ENCODE peak calls at places on chromosomes 2 and 18, in nine cellular contexts. U, M, B, Z, O, G, I, E and A are unnamed samples.

GRCh38 chr2:1472350-1472749 is 59.1 kb downstream of the TPO start:
- DNase-seq in U (no peak), M (no peak), B (no peak), Z (no peak), O (no peak), G (no peak), I (no peak), E (no peak), A (no peak)

GRCh38 chr2:239407112-239407511 is 6.3 kb upstream of the HDAC4 start:
- DNase-seq in U (no peak), M (no peak), B (no peak), Z (no peak), O (no peak), G (no peak), I (no peak), E (no peak), A (no peak)

GRCh38 chr2:214410128-214410775 is 602 bp upstream of the VWC2L start:
- DNase-seq in U (no peak), M (no peak), B (no peak), Z (no peak), O (no peak), G (no peak), I (no peak), E (no peak), A (no peak)

GRCh38 chr18:51196811-51197660 is 445 bp downstream of the MEX3C start:
- DNase-seq in U (peak), M (peak), B (peak), Z (peak), O (peak), G (peak), I (peak), E (peak), A (peak)

GRCh38 chr2:215332876-215333600 is 21.2 kb downstream of the ATIC start:
- DNase-seq in U (no peak), M (no peak), B (no peak), Z (no peak), O (no peak), G (no peak), I (no peak), E (no peak), A (no peak)

GRCh38 chr2:112958428-112959108 is 19.2 kb upstream of the IL36G start:
- DNase-seq in U (peak), M (peak), B (no peak), Z (peak), O (peak), G (peak), I (no peak), E (peak), A (no peak)

GRCh38 chr2:128644745-128645256 is 326.1 kb upstream of the HS6ST1 start:
- DNase-seq in U (no peak), M (no peak), B (no peak), Z (no peak), O (no peak), G (no peak), I (peak), E (no peak), A (no peak)

GRCh38 chr2:111656893-111657292 is 227.1 kb downstream of the ANAPC1 start:
- DNase-seq in U (no peak), M (no peak), B (no peak), Z (no peak), O (no peak), G (no peak), I (no peak), E (no peak), A (no peak)

GRCh38 chr2:204060896-204061640 is 124.5 kb downstream of the ICOS start:
- DNase-seq in U (no peak), M (no peak), B (no peak), Z (no peak), O (no peak), G (no peak), I (no peak), E (no peak), A (no peak)

GRCh38 chr18:13227910-13228309 is 9.3 kb downstream of the LDLRAD4 start:
- DNase-seq in U (no peak), M (no peak), B (no peak), Z (no peak), O (no peak), G (no peak), I (no peak), E (no peak), A (no peak)

GRCh38 chr2:24111407-24111861 is 11.7 kb downstream of the PFN4 start:
- DNase-seq in U (no peak), M (peak), B (no peak), Z (no peak), O (peak), G (no peak), I (no peak), E (no peak), A (no peak)

GRCh38 chr2:178066890-178067669 is 5.5 kb downstream of the PDE11A start:
- DNase-seq in U (no peak), M (peak), B (no peak), Z (no peak), O (peak), G (no peak), I (no peak), E (no peak), A (no peak)

GRCh38 chr18:53153281-53153680 is 813.3 kb downstream of the DCC start:
- DNase-seq in U (no peak), M (no peak), B (no peak), Z (no peak), O (no peak), G (no peak), I (no peak), E (no peak), A (no peak)
- TF ChIP-seq CTCF in U (no peak), M (no peak), B (no peak), Z (no peak), O (no peak), G (no peak), I (no peak), E (no peak), A (no peak)

GRCh38 chr18:74596959-74597661 is 560 bp upstream of the ZNF407 start:
- DNase-seq in U (peak), M (peak), B (peak), Z (peak), O (peak), G (peak), I (peak), E (peak), A (peak)

GRCh38 chr18:74595425-74595824 is 2.2 kb upstream of the ZNF407 start:
- DNase-seq in U (no peak), M (no peak), B (no peak), Z (no peak), O (no peak), G (no peak), I (no peak), E (no peak), A (no peak)

GRCh38 chr18:74597662-74598349 is at the start of gene ZNF407:
- DNase-seq in U (peak), M (peak), B (peak), Z (peak), O (peak), G (peak), I (peak), E (peak), A (peak)

GRCh38 chr18:74604366-74604765 is 6.7 kb downstream of the ZNF407 start:
- DNase-seq in U (no peak), M (no peak), B (no peak), Z (no peak), O (no peak), G (no peak), I (no peak), E (no peak), A (no peak)

DNA sequence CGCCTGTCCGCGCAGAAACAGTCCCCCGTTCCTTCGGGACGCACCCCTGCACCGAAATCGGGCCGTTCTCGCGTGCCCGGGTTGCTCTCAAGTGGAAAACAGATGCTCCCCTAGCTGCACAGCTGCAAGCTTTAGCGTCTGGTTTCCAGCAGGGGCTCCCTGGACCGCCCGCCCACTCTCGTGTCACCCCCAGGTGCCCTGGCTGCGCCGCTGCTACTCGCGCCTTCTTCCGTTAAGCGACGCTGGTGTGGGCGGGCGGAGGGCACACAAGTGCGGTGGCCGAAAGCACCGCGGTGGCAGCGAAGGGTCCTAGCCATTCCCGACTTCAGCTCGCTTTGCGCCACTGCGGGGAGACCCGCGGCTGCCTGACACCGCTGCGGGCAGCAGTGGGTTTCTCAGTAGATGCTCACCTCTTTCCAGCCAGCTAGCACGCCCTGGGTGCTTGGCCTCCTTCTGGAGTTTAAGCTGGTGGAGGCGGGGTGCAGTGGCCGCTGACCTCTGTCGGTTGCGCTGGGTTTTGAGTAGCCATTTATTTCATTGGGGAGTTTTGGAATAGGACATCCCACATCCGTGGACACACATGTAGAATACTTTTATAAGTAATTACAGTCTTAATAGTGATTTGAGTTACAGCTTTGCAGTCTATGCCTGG is 806 bp downstream of the ZNF407 start:
- DNase-seq in U (peak), M (peak), B (peak), Z (peak), O (peak), G (no peak), I (peak), E (peak), A (peak)
- TF ChIP-seq CTCF in U (no peak), M (peak), B (peak), Z (peak), O (peak), G (peak), I (no peak), E (no peak), A (peak)

DNA sequence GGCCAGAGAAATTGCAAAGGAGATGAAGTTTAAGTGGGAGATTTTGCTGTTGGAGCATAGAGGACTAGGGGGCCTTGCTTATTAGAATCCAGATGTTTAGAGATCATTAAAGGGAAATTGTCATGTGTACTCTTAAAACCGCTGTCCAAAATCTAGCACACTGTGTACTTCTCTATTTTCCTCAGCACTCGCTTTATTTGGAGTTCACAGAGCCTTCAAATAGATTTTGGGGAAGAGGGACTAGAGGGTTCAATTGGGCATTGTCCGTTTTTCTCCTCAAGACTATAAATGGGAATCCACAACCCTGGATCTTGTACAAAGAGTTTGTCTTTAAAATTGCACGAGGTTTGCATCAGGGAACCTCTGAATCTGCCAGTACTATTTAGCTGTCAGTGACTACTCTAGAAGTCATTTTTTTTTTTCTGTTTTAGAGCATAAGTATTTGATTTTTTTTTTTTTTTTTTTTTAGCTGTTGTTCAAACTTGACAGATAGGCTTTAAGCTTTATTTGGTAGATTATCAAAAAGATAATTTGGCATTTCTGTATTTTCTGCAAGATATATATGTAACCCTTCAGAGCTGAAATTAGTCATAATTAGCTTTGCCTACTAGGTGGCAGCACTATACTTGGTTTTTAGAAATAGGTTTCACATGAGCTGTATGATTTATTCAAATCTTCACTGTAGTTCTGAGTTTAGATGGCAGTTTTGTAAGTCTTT is 14.2 kb downstream of the PMS1 start:
- DNase-seq in U (no peak), M (peak), B (no peak), Z (no peak), O (peak), G (peak), I (no peak), E (no peak), A (no peak)
- TF ChIP-seq CTCF in U (peak), M (peak), B (peak), Z (no peak), O (peak), G (peak), I (no peak), E (no peak), A (peak)

DNA sequence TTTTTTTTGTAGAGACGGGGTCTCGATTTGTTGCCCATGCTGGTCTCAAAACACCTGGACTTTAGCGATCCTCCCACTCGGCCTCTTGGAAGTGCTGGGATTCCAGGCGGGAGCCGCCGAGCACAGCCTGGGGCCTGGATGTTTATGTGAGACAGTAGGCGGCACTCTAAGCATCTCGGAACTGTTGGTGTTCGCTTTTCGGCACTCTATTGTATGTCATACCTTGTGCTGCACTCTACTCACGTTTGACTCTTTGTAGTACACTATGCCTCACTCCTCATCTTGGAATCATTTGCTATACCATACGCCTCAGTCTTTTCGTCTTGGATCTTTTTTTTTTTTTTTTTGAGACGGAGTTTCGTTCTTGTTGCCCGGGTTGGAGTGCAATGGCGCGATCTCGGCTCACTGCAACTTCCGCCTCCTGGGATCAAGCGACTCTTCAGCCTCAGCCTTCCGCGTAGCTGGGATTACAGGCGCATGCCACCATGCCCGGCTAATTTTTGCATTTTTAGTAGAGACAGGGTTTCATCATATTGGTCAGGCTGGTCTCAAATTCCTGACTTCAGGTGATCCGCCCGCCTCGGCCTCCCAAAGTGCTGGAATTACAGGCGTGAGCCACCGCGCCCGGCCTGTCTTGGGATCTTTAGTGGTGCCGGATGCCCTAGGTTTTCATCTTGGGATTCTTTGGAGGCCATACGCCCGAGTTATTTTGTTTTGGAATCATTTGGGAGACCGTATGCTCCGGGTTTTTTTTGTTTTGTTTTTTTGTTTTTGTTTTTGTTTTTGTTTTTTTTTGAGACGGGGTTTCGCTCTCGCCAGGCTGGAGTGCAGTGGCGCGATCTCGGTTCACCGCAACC is 24.2 kb upstream of the ZDBF2 start:
- DNase-seq in U (no peak), M (no peak), B (no peak), Z (no peak), O (peak), G (peak), I (no peak), E (no peak), A (no peak)
- TF ChIP-seq CTCF in U (no peak), M (no peak), B (no peak), Z (no peak), O (peak), G (peak), I (no peak), E (no peak), A (no peak)

GRCh38 chr2:30335981-30336538 is 104.7 kb downstream of the LBH start:
- DNase-seq in U (no peak), M (peak), B (no peak), Z (no peak), O (no peak), G (no peak), I (no peak), E (no peak), A (no peak)
- TF ChIP-seq CTCF in U (no peak), M (no peak), B (no peak), Z (no peak), O (no peak), G (no peak), I (no peak), E (no peak), A (no peak)

DNA sequence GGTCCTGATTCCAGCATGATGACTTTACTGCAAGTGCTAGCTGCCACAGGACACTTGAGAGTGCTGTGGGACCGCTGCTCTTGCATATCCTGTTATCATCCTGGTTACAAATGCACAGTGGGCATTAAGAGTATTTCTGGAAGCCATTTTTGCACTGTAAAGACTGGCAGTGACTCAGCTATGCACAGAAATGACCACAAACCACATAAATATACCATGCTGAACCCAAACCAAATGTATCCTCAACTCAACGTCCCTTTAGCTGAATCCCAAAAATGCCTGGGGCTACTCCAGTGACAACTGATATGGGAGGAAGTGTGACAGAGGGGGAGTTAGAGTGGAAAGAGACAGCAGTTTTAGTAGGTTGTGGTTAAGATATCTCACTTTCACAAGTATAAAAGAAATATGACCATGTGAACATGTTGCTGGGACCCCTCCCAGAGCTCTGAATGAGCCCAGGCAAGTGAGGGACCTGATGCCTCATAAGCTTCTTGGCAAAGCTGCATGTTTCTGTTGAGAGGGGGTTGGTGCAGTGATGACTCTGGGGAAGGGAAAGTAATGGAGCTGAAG is 37.3 kb downstream of the RHBDD1 start:
- DNase-seq in U (no peak), M (peak), B (no peak), Z (no peak), O (no peak), G (no peak), I (no peak), E (no peak), A (no peak)
- TF ChIP-seq CTCF in U (no peak), M (no peak), B (no peak), Z (no peak), O (no peak), G (no peak), I (no peak), E (no peak), A (no peak)

DNA sequence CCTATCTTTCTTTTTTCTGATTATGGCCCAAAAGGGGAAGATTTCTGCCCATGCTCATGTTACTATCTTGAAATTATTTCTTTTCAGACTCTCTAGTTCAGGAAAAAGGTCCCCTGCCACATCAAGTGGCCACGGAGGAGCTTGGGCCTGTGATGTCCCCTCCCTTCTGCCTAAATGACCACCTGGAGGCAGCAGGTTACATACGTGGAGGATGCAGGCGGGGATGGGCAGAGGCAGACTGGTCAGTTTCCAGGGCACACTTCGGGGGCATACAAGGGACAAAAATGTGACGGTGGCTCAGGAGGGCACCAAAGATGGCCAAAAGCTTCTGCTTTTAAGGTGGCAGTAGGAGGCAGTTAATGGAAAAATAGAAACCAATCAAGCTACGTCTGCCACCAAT is 30.7 kb upstream of the STEAP3 start:
- DNase-seq in U (no peak), M (no peak), B (no peak), Z (no peak), O (no peak), G (no peak), I (no peak), E (no peak), A (no peak)
- TF ChIP-seq CTCF in U (no peak), M (no peak), B (no peak), Z (no peak), O (no peak), G (no peak), I (no peak), E (no peak), A (no peak)

DNA sequence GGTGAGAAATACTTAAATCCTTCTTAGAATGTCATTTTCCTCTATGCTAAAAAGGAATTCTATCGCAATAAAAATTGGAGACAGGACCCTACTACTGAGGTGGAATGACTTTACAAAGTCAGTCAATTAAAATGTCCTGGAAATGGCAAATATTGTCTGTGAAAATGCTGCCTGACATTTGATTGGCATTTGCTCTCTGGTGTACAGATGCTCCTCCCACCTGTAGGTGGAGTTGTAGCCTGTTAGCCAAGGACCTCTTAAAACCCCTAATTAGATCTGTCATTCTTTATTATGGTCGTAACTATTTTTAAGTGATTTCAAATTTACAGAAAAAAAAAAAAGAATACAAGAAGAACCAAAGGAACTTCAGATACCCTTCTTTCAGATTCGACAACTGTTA is 393.1 kb upstream of the KLHL29 start:
- DNase-seq in U (no peak), M (no peak), B (no peak), Z (no peak), O (no peak), G (no peak), I (no peak), E (no peak), A (no peak)
- TF ChIP-seq CTCF in U (no peak), M (no peak), B (no peak), Z (no peak), O (no peak), G (no peak), I (no peak), E (no peak), A (no peak)

DNA sequence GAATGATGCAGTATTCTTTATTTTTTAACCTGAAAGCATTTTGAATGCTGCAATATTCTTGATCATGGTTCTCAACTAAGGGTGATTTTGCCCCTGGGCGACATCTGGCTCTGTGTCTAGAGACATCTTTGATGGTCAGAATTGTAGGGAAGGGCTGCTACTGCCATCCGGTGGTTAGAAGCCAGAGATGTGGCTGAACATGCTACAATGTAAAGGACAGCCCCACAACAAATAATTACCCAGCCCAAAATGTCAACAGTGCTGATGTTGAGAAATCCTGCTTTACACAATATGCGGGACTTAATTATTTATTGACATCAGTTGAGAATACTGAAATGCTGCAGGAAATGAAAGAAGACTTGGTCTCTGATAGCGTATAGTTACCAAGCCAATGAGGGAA is 37.5 kb upstream of the SERPINB2 start:
- DNase-seq in U (no peak), M (no peak), B (no peak), Z (no peak), O (peak), G (peak), I (no peak), E (peak), A (no peak)
- TF ChIP-seq CTCF in U (no peak), M (peak), B (no peak), Z (no peak), O (peak), G (peak), I (no peak), E (no peak), A (no peak)

GRCh38 chr2:45210466-45211195 is 201.4 kb upstream of the SIX2 start:
- DNase-seq in U (no peak), M (no peak), B (no peak), Z (no peak), O (no peak), G (no peak), I (no peak), E (no peak), A (no peak)
- TF ChIP-seq CTCF in U (no peak), M (no peak), B (no peak), Z (no peak), O (no peak), G (no peak), I (no peak), E (no peak), A (no peak)